ENCODE peak calls at places on chromosomes 5 and 9, in four cellular contexts. X, M, Q and E are unnamed samples.

GRCh38 chr5:122311400-122311887 is 593 bp upstream of the SNCAIP start:
- DNase-seq in X (no peak), M (no peak), Q (no peak), E (no peak)

GRCh38 chr5:144144956-144145751 is 25.3 kb downstream of the YIPF5 start:
- DNase-seq in X (no peak), Q (no peak), M (no peak), E (no peak)

GRCh38 chr5:39283231-39283818 is 64.0 kb upstream of the FYB1 start:
- DNase-seq in X (peak; percentile 79), Q (no peak), M (peak; percentile 55), E (peak; percentile 75)

GRCh38 chr9:7984713-7985112 is 185.1 kb upstream of the DMAC1 start:
- DNase-seq in Q (no peak), M (no peak), X (no peak), E (no peak)

GRCh38 chr9:16602494-16602893 is 268.0 kb downstream of the BNC2 start:
- DNase-seq in X (no peak), Q (no peak), M (no peak), E (no peak)

GRCh38 chr5:75663621-75664285 is 52.5 kb downstream of the ANKDD1B start:
- DNase-seq in Q (no peak), X (no peak), M (no peak), E (no peak)

GRCh38 chr5:155222393-155222792 is 208.8 kb downstream of the KIF4B start:
- DNase-seq in M (no peak), Q (no peak), X (no peak), E (no peak)

GRCh38 chr5:174794941-174795672 is 70.7 kb downstream of the MSX2 start:
- DNase-seq in X (no peak), Q (no peak), M (no peak), E (no peak)

GRCh38 chr5:107204413-107204812 is 466.3 kb downstream of the EFNA5 start:
- DNase-seq in X (no peak), M (no peak), Q (no peak), E (no peak)

GRCh38 chr5:165242701-165243100 is 1737.3 kb downstream of the MAT2B start:
- DNase-seq in X (no peak), M (no peak), Q (no peak), E (no peak)

GRCh38 chr5:134073404-134073803 is 41.1 kb upstream of the TCF7 start:
- DNase-seq in Q (no peak), X (no peak), M (no peak), E (peak; percentile 64)

GRCh38 chr5:122180863-122181519 is 51.6 kb downstream of the ZNF474 start:
- DNase-seq in Q (no peak), X (no peak), M (no peak), E (peak; percentile 87)

GRCh38 chr9:120480707-120481106 is 99.3 kb downstream of the CDK5RAP2 start:
- DNase-seq in M (no peak), Q (no peak), X (no peak), E (peak; percentile 25)

GRCh38 chr9:120484162-120484561 is 95.8 kb downstream of the CDK5RAP2 start:
- DNase-seq in M (no peak), Q (no peak), X (no peak), E (no peak)

GRCh38 chr9:120481842-120482241 is 98.1 kb downstream of the CDK5RAP2 start:
- DNase-seq in X (no peak), M (no peak), Q (no peak), E (no peak)

GRCh38 chr9:120481248-120481647 is 98.7 kb downstream of the CDK5RAP2 start:
- DNase-seq in Q (no peak), M (no peak), X (no peak), E (no peak)

GRCh38 chr9:120482424-120483186 is 97.4 kb downstream of the CDK5RAP2 start:
- DNase-seq in X (no peak), Q (no peak), M (no peak), E (no peak)
- TF ChIP-seq CTCF in X (no peak), Q (no peak), M (no peak), E (no peak)

GRCh38 chr5:80093796-80094195 is 58.6 kb downstream of the THBS4 start:
- DNase-seq in X (peak; percentile 39), M (no peak), Q (no peak), E (no peak)
- TF ChIP-seq CTCF in X (no peak), M (no peak), Q (no peak), E (no peak)

GRCh38 chr5:110440058-110440457 is 286.4 kb downstream of the TMEM232 start:
- DNase-seq in Q (no peak), X (no peak), M (no peak), E (no peak)

GRCh38 chr5:110435207-110435606 is 291.3 kb downstream of the TMEM232 start:
- DNase-seq in M (no peak), X (no peak), Q (no peak), E (no peak)

GRCh38 chr5:110442856-110443255 is 283.6 kb downstream of the TMEM232 start:
- DNase-seq in M (no peak), Q (no peak), X (no peak), E (no peak)

GRCh38 chr5:110439280-110439679 is 287.2 kb downstream of the TMEM232 start:
- DNase-seq in X (no peak), Q (no peak), M (no peak), E (no peak)

GRCh38 chr5:110441035-110441434 is 285.4 kb downstream of the TMEM232 start:
- DNase-seq in M (peak; percentile 6), Q (no peak), X (peak; percentile 35), E (no peak)
- TF ChIP-seq CTCF in M (peak; percentile 45), Q (no peak), X (peak; percentile 48), E (peak; percentile 21)

GRCh38 chr9:130940693-130941576 is 1.9 kb upstream of the FIBCD1 start:
- DNase-seq in M (peak; percentile 91), Q (peak; percentile 84), X (peak; percentile 90), E (no peak)

GRCh38 chr9:130940023-130940549 is 1.0 kb upstream of the FIBCD1 start:
- DNase-seq in M (no peak), Q (no peak), X (no peak), E (no peak)

GRCh38 chr9:130938184-130938651 is 829 bp downstream of the FIBCD1 start:
- DNase-seq in Q (no peak), X (no peak), M (no peak), E (no peak)

GRCh38 chr9:130938652-130939404 is at the start of gene FIBCD1:
- DNase-seq in M (peak; percentile 84), X (peak; percentile 66), Q (no peak), E (no peak)

GRCh38 chr9:130939405-130939941 is 426 bp upstream of the FIBCD1 start:
- DNase-seq in M (peak; percentile 74), X (no peak), Q (no peak), E (no peak)
- TF ChIP-seq CTCF in M (no peak), X (no peak), Q (no peak), E (peak; percentile 52)

DNA sequence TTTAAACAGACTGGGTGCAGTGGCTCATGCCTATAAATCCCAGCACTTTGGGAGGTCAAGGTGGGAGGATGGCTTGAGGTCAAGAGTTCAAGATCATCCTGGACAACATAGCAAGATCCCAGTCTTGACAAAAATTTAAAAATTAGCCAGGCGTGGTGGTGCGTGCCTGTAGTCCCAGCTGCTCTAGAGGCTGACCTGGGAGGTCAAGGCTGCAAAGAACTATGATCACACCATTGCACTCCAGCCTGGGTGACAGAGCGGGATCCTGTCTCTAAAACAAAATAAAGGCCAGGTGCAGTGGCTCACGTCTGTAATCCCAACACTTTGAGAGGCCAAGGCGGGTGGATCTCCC is 125.6 kb downstream of the MYO10 start:
- DNase-seq in X (no peak), Q (no peak), M (no peak), E (no peak)
- TF ChIP-seq CTCF in X (no peak), Q (no peak), M (no peak), E (no peak)

DNA sequence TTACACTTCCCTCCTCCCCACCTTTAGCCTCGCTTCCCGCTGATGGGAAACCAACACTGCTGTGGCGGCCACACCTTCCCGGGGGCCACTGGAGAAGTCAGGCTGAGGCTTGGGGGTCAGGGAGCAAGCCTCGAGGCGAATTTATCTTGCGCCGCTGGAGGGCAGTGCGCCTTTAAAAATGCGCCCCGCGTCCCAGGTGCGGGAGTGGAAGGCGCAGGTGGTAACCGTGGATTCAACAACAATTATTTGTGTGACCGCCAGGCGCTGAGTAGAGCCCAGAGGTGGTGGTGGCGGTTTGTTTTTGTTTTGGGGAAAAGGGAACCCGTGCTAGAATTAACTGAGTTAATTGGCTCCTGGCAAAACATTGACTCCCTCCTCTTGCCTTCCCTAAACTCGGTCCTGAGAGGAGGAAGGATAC is 1.1 kb downstream of the CFAP77 start:
- DNase-seq in X (peak; percentile 73), Q (no peak), M (peak; percentile 82), E (no peak)
- TF ChIP-seq CTCF in X (peak; percentile 64), Q (peak; percentile 17), M (peak; percentile 70), E (peak; percentile 72)